ENCODE peak calls at places on chromosomes 1 and 21, in six cellular contexts. X is fibroblast of lung, R is ovary, H is esophagus muscularis mucosa, Q is PC-9, L is cardiac muscle cell. E is an unnamed sample.

GRCh38 chr1:107623431-107623830 is 341.5 kb downstream of the VAV3 start:
- DNase-seq in X (no peak), H (no peak), Q (no peak), L (no peak), R (no peak), E (no peak)

GRCh38 chr21:27681038-27681437 is 714.1 kb upstream of the ADAMTS5 start:
- DNase-seq in Q (no peak), L (no peak), X (peak; percentile 21), H (no peak), R (no peak), E (no peak)

GRCh38 chr21:41636636-41637625 is 129.0 kb upstream of the TMPRSS2 start:
- DNase-seq in R (no peak), H (no peak), Q (no peak), L (no peak), X (no peak), E (no peak)

GRCh38 chr1:232519186-232519585 is 110.7 kb downstream of the SIPA1L2 start:
- DNase-seq in R (no peak), H (no peak), Q (no peak), X (no peak), L (no peak), E (no peak)

GRCh38 chr1:59718989-59719360 is 95.8 kb upstream of the HOOK1 start:
- DNase-seq in Q (no peak), R (no peak), X (no peak), L (no peak), H (no peak), E (no peak)

GRCh38 chr21:26068776-26069175 is 101.8 kb downstream of the APP start:
- DNase-seq in L (no peak), Q (no peak), H (no peak), X (no peak), R (no peak), E (no peak)

GRCh38 chr1:199550384-199551067 is 477.0 kb upstream of the NR5A2 start:
- DNase-seq in L (peak; percentile 33), H (no peak), Q (no peak), X (peak; percentile 71), R (no peak), E (no peak)

GRCh38 chr1:151547119-151547899 is 7.2 kb downstream of the TUFT1 start:
- DNase-seq in R (peak; percentile 42), H (no peak), X (peak; percentile 80), Q (peak; percentile 92), L (peak; percentile 95), E (peak; percentile 90)

GRCh38 chr1:6683434-6683833 is 18.2 kb downstream of the DNAJC11 start:
- DNase-seq in X (no peak), Q (no peak), L (no peak), H (no peak), R (no peak), E (no peak)

GRCh38 chr1:37485902-37486679 is 11.7 kb downstream of the ZC3H12A start:
- DNase-seq in Q (no peak), H (no peak), L (peak; percentile 66), R (no peak), X (peak; percentile 73), E (peak; percentile 64)

GRCh38 chr1:241819340-241819866 is 28.6 kb upstream of the EXO1 start:
- DNase-seq in H (no peak), R (no peak), Q (no peak), L (no peak), X (no peak), E (no peak)

GRCh38 chr1:28287315-28287714 is 28.0 kb downstream of the SESN2 start:
- DNase-seq in H (no peak), R (no peak), X (no peak), L (no peak), Q (no peak), E (no peak)

GRCh38 chr21:36976882-36977651 is 10.6 kb upstream of the HLCS start:
- DNase-seq in Q (peak; percentile 27), L (peak; percentile 83), R (no peak), H (no peak), X (peak; percentile 81), E (no peak)

GRCh38 chr1:87765686-87766085 is 437.0 kb downstream of the LMO4 start:
- DNase-seq in Q (no peak), X (peak; percentile 39), H (no peak), L (peak; percentile 32), R (no peak), E (no peak)

GRCh38 chr1:223135176-223135575 is 7.9 kb downstream of the TLR5 start:
- DNase-seq in R (peak; percentile 65), H (no peak), L (peak; percentile 79), X (peak; percentile 39), Q (peak; percentile 57), E (peak; percentile 79)

GRCh38 chr1:11311816-11312755 is 39.1 kb downstream of the UBIAD1 start:
- DNase-seq in L (no peak), R (no peak), H (no peak), X (no peak), Q (no peak), E (no peak)

GRCh38 chr1:230281531-230281930 is 144.6 kb downstream of the PGBD5 start:
- DNase-seq in Q (no peak), H (no peak), X (peak; percentile 55), L (no peak), R (peak; percentile 24), E (no peak)

GRCh38 chr1:114530224-114530623 is 19.2 kb upstream of the TRIM33 start:
- DNase-seq in R (no peak), X (no peak), Q (no peak), L (no peak), H (no peak), E (no peak)

GRCh38 chr1:209613351-209614150 is 30.0 kb downstream of the CAMK1G start:
- DNase-seq in H (no peak), X (no peak), Q (no peak), R (no peak), L (no peak), E (no peak)

GRCh38 chr21:29196021-29196663 is 65.7 kb downstream of the MAP3K7CL start:
- DNase-seq in Q (peak; percentile 39), X (peak; percentile 95), L (peak; percentile 94), R (no peak), H (no peak), E (no peak)

GRCh38 chr1:46749921-46750404 is 31.0 kb upstream of the EFCAB14 start:
- DNase-seq in X (no peak), Q (no peak), H (peak; percentile 91), R (no peak), L (peak; percentile 13), E (no peak)

GRCh38 chr1:184513966-184514365 is 127.1 kb downstream of the C1orf21 start:
- DNase-seq in H (no peak), R (no peak), X (peak; percentile 53), L (peak; percentile 61), Q (peak; percentile 22), E (no peak)

GRCh38 chr1:233361876-233362275 is 34.4 kb downstream of the MAP3K21 start:
- DNase-seq in L (no peak), X (peak; percentile 11), R (no peak), H (no peak), Q (no peak), E (no peak)

GRCh38 chr1:43634729-43635128 is 15.2 kb upstream of the KDM4A start:
- DNase-seq in R (no peak), L (no peak), Q (peak; percentile 18), X (no peak), H (no peak), E (no peak)

GRCh38 chr1:27234054-27234882 is at the start of gene WDTC1:
- DNase-seq in R (peak; percentile 98), Q (peak; percentile 97), L (peak; percentile 99), X (peak; percentile 97), H (peak; percentile 98), E (peak; percentile 99)

GRCh38 chr1:202682477-202682876 is 27.8 kb downstream of the SYT2 start:
- DNase-seq in H (no peak), Q (no peak), X (no peak), R (no peak), L (no peak), E (no peak)

GRCh38 chr1:203796223-203796747 is 862 bp downstream of the ZBED6 start:
- DNase-seq in H (no peak), L (peak; percentile 48), X (peak; percentile 46), Q (peak; percentile 21), R (peak; percentile 26), E (peak; percentile 68)

DNA sequence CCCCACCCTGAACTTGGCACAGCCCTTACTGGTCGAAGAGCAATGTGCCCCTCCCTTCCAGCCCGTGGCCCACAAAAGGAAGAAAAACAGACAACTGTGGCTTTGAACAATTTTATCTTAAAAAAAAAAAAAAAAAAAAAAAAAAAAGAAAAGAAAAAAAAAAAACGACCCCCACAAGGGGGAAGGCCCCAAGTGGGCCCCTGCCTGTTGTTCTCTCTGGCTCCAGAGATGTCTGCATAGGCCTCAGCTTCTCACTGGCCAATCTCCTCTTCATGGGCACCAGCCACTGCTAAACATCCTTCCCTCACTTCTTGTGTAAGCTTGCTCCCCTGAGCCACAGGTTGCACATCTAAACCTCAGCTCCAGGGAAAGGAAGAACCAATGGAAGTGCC is 386 bp upstream of the TSTD1 start:
- DNase-seq in L (no peak), H (no peak), Q (no peak), X (no peak), R (no peak), E (no peak)
- H3K4me1 ChIP-seq in L (peaks cover 27% of the 10 kb centered on the region), H (peaks cover 31% of the 10 kb centered on the region), Q (peaks cover 15% of the 10 kb centered on the region), X (no peaks in the 10 kb centered on the region), R (peaks cover 2% of the 10 kb centered on the region), E (peaks cover 6% of the 10 kb centered on the region)

GRCh38 chr1:224774378-224774777 is 155.1 kb upstream of the DNAH14 start:
- DNase-seq in H (no peak), L (no peak), X (no peak), Q (no peak), R (no peak), E (no peak)
- TF ChIP-seq CTCF in H (no peak), L (peak; percentile 10), X (no peak), Q (peak; percentile 24), R (no peak), E (no peak)

GRCh38 chr21:44980562-44981489 is 41.0 kb downstream of the SLX9 start:
- DNase-seq in X (no peak), Q (no peak), L (no peak), H (no peak), R (no peak), E (no peak)
- H3K4me1 ChIP-seq in X (no peaks in the 10 kb centered on the region), Q (no peaks in the 10 kb centered on the region), L (no peaks in the 10 kb centered on the region), H (peaks cover 32% of the 10 kb centered on the region), R (peaks cover 4% of the 10 kb centered on the region), E (peaks cover 17% of the 10 kb centered on the region)

GRCh38 chr1:220516014-220516721 is 11.8 kb upstream of the MARK1 start:
- DNase-seq in Q (no peak), H (no peak), L (no peak), X (no peak), R (no peak), E (no peak)

GRCh38 chr1:220514256-220514655 is 13.7 kb upstream of the MARK1 start:
- DNase-seq in H (no peak), X (no peak), Q (no peak), R (no peak), L (no peak), E (no peak)

GRCh38 chr1:220513834-220514233 is 14.1 kb upstream of the MARK1 start:
- DNase-seq in X (no peak), Q (no peak), H (no peak), L (no peak), R (no peak), E (no peak)

GRCh38 chr1:220511183-220511582 is 16.8 kb upstream of the MARK1 start:
- DNase-seq in X (no peak), R (no peak), L (no peak), Q (peak; percentile 40), H (no peak), E (no peak)

DNA sequence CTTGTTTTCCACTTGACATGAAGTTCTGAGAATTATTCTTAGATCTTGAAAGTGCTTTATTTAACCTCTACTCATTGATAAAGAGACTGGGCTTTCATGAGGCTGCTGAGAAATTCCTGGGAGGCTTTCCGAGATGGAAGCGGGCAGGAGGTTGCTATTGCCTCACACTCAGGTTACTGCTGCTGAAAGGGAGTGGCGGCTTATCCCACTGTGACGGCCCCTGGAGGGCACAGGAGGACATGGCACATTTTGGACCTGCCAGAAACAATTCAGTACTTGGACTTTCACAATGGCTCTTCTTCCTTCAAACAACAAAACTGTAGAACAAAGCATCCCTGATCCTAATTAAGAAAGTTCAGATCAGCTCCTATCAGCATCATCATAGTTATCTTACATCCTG is 16.2 kb upstream of the MARK1 start:
- DNase-seq in L (no peak), X (no peak), Q (peak; percentile 19), R (no peak), H (no peak), E (no peak)
- TF ChIP-seq CTCF in L (no peak), X (no peak), Q (no peak), R (no peak), H (no peak), E (no peak)

E was measured in ascending aorta.